ENCODE peak calls at places on chromosomes 3 and 15, in eight cellular contexts. One of them, this sample, is unnamed.

GRCh38 chr3:198081421-198081844 is 121.4 kb downstream of the LMLN start:
- DNase-seq in fibroblast of pulmonary artery: no peak
- DNase-seq in body of pancreas: no peak
- DNase-seq in esophagus squamous epithelium: no peak
- DNase-seq in kidney: no peak
- DNase-seq in mesothelial cell of epicardium: no peak
- DNase-seq in mammary epithelial cell: no peak
- DNase-seq in psoas muscle: peak
- DNase-seq in this sample: peak

GRCh38 chr15:79923068-79923514 is 26.3 kb upstream of the MTHFS start:
- DNase-seq in mesothelial cell of epicardium: peak
- DNase-seq in kidney: peak
- DNase-seq in fibroblast of pulmonary artery: peak
- DNase-seq in psoas muscle: peak
- DNase-seq in body of pancreas: peak
- DNase-seq in esophagus squamous epithelium: no peak
- DNase-seq in mammary epithelial cell: peak
- DNase-seq in this sample: peak

GRCh38 chr3:126550488-126551051 is 8.2 kb downstream of the C3orf22 start:
- DNase-seq in kidney: peak
- DNase-seq in fibroblast of pulmonary artery: no peak
- DNase-seq in mesothelial cell of epicardium: peak
- DNase-seq in body of pancreas: peak
- DNase-seq in psoas muscle: no peak
- DNase-seq in mammary epithelial cell: no peak
- DNase-seq in esophagus squamous epithelium: no peak
- DNase-seq in this sample: peak

GRCh38 chr3:160378331-160379109 is 20.5 kb downstream of the IFT80 start:
- DNase-seq in mesothelial cell of epicardium: no peak
- DNase-seq in mammary epithelial cell: peak
- DNase-seq in body of pancreas: no peak
- DNase-seq in esophagus squamous epithelium: no peak
- DNase-seq in psoas muscle: no peak
- DNase-seq in kidney: no peak
- DNase-seq in fibroblast of pulmonary artery: peak
- DNase-seq in this sample: no peak

GRCh38 chr3:141797167-141797773 is 34.1 kb downstream of the GRK7 start:
- DNase-seq in kidney: peak
- DNase-seq in fibroblast of pulmonary artery: peak
- DNase-seq in esophagus squamous epithelium: no peak
- DNase-seq in mammary epithelial cell: no peak
- DNase-seq in body of pancreas: peak
- DNase-seq in psoas muscle: peak
- DNase-seq in mesothelial cell of epicardium: peak
- DNase-seq in this sample: peak

GRCh38 chr3:140552403-140552802 is 125.5 kb upstream of the TRIM42 start:
- DNase-seq in kidney: no peak
- DNase-seq in esophagus squamous epithelium: no peak
- DNase-seq in psoas muscle: no peak
- DNase-seq in mesothelial cell of epicardium: no peak
- DNase-seq in mammary epithelial cell: no peak
- DNase-seq in fibroblast of pulmonary artery: no peak
- DNase-seq in body of pancreas: no peak
- DNase-seq in this sample: no peak

GRCh38 chr15:30865257-30865656 is 38.5 kb upstream of the FAN1 start:
- DNase-seq in esophagus squamous epithelium: no peak
- DNase-seq in fibroblast of pulmonary artery: no peak
- DNase-seq in kidney: no peak
- DNase-seq in mesothelial cell of epicardium: no peak
- DNase-seq in body of pancreas: no peak
- DNase-seq in mammary epithelial cell: no peak
- DNase-seq in psoas muscle: no peak
- DNase-seq in this sample: no peak

GRCh38 chr15:39583586-39584265 is 2.8 kb downstream of the THBS1 start:
- DNase-seq in body of pancreas: no peak
- DNase-seq in esophagus squamous epithelium: no peak
- DNase-seq in mesothelial cell of epicardium: no peak
- DNase-seq in mammary epithelial cell: peak
- DNase-seq in psoas muscle: no peak
- DNase-seq in kidney: peak
- DNase-seq in fibroblast of pulmonary artery: peak
- DNase-seq in this sample: no peak

GRCh38 chr3:23810342-23811116 is 4.8 kb downstream of the UBE2E1 start:
- DNase-seq in mammary epithelial cell: peak
- DNase-seq in fibroblast of pulmonary artery: no peak
- DNase-seq in mesothelial cell of epicardium: peak
- DNase-seq in kidney: peak
- DNase-seq in body of pancreas: peak
- DNase-seq in psoas muscle: peak
- DNase-seq in esophagus squamous epithelium: no peak
- DNase-seq in this sample: peak

GRCh38 chr3:49018707-49019006 is 277 bp upstream of the DALRD3 start:
- DNase-seq in mesothelial cell of epicardium: no peak
- DNase-seq in fibroblast of pulmonary artery: no peak
- DNase-seq in psoas muscle: no peak
- DNase-seq in kidney: no peak
- DNase-seq in mammary epithelial cell: no peak
- DNase-seq in body of pancreas: no peak
- DNase-seq in esophagus squamous epithelium: no peak
- DNase-seq in this sample: no peak

GRCh38 chr3:102473648-102474047 is 38.8 kb downstream of the ZPLD1 start:
- DNase-seq in psoas muscle: no peak
- DNase-seq in body of pancreas: no peak
- DNase-seq in kidney: no peak
- DNase-seq in mammary epithelial cell: no peak
- DNase-seq in esophagus squamous epithelium: no peak
- DNase-seq in fibroblast of pulmonary artery: no peak
- DNase-seq in mesothelial cell of epicardium: no peak
- DNase-seq in this sample: no peak

GRCh38 chr3:7682822-7683229 is 818.8 kb upstream of the LMCD1 start:
- DNase-seq in mammary epithelial cell: peak
- DNase-seq in body of pancreas: peak
- DNase-seq in mesothelial cell of epicardium: no peak
- DNase-seq in psoas muscle: peak
- DNase-seq in kidney: no peak
- DNase-seq in esophagus squamous epithelium: no peak
- DNase-seq in fibroblast of pulmonary artery: peak
- DNase-seq in this sample: no peak

DNA sequence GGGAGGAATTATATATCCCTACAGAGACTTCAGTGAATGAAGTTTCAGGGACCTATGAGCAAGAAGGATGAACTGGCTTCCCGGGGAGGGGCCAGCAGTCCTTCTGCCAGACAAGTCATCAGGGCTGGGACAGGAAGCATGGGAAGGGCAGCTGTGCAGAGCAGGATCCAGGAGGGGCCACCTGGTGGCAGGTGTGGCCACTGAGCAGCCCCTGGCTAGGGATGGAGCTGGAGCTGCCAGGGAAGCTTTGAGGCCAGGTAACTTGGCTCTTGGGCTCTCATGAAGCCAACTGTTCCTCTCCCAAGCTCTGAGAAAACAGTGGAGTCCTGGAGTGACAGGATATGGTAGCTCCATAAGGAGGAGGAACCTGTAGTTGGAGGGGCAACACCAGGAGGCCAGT is 132.6 kb downstream of the APBA2 start:
- DNase-seq in body of pancreas: no peak
- DNase-seq in kidney: no peak
- DNase-seq in mammary epithelial cell: no peak
- DNase-seq in fibroblast of pulmonary artery: no peak
- DNase-seq in psoas muscle: no peak
- DNase-seq in mesothelial cell of epicardium: no peak
- DNase-seq in esophagus squamous epithelium: no peak
- DNase-seq in this sample: no peak
- TF ChIP-seq CTCF in body of pancreas: no peak
- TF ChIP-seq CTCF in kidney: no peak
- TF ChIP-seq CTCF in mammary epithelial cell: no peak
- TF ChIP-seq CTCF in fibroblast of pulmonary artery: no peak
- TF ChIP-seq CTCF in psoas muscle: no peak
- TF ChIP-seq CTCF in mesothelial cell of epicardium: no peak
- TF ChIP-seq CTCF in esophagus squamous epithelium: no peak
- TF ChIP-seq CTCF in this sample: peak

DNA sequence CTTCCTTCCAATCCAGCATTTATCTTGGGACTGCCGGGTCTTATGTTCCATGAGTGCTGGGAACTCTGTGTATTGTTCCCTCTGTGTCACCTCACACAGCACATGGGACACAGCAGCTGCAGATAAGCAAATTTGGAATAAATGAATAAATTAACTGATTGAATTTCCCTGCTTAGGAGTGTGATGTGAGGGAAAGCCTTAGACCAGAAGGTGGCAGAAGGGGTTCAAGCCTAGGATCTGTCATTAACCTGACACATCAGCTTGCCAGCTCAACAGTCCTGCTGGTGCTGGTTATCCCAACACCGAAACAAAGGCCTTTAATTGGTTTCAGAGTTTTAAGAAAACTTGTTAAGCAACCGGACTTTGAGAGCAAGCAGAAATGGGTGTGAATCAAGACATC is 114.4 kb downstream of the OXSM start:
- DNase-seq in fibroblast of pulmonary artery: no peak
- DNase-seq in mesothelial cell of epicardium: no peak
- DNase-seq in esophagus squamous epithelium: no peak
- DNase-seq in mammary epithelial cell: no peak
- DNase-seq in kidney: no peak
- DNase-seq in psoas muscle: no peak
- DNase-seq in body of pancreas: peak
- DNase-seq in this sample: no peak
- TF ChIP-seq CTCF in fibroblast of pulmonary artery: no peak
- TF ChIP-seq CTCF in mesothelial cell of epicardium: no peak
- TF ChIP-seq CTCF in esophagus squamous epithelium: no peak
- TF ChIP-seq CTCF in mammary epithelial cell: peak
- TF ChIP-seq CTCF in kidney: peak
- TF ChIP-seq CTCF in psoas muscle: peak
- TF ChIP-seq CTCF in body of pancreas: no peak
- TF ChIP-seq CTCF in this sample: peak

GRCh38 chr3:181278468-181279238 is 289.1 kb upstream of the DNAJC19 start:
- DNase-seq in mesothelial cell of epicardium: no peak
- DNase-seq in kidney: no peak
- DNase-seq in fibroblast of pulmonary artery: peak
- DNase-seq in psoas muscle: no peak
- DNase-seq in esophagus squamous epithelium: no peak
- DNase-seq in mammary epithelial cell: no peak
- DNase-seq in body of pancreas: no peak
- DNase-seq in this sample: no peak
- TF ChIP-seq CTCF in mesothelial cell of epicardium: no peak
- TF ChIP-seq CTCF in kidney: no peak
- TF ChIP-seq CTCF in fibroblast of pulmonary artery: peak
- TF ChIP-seq CTCF in psoas muscle: peak
- TF ChIP-seq CTCF in esophagus squamous epithelium: no peak
- TF ChIP-seq CTCF in mammary epithelial cell: peak
- TF ChIP-seq CTCF in body of pancreas: no peak
- TF ChIP-seq CTCF in this sample: peak

DNA sequence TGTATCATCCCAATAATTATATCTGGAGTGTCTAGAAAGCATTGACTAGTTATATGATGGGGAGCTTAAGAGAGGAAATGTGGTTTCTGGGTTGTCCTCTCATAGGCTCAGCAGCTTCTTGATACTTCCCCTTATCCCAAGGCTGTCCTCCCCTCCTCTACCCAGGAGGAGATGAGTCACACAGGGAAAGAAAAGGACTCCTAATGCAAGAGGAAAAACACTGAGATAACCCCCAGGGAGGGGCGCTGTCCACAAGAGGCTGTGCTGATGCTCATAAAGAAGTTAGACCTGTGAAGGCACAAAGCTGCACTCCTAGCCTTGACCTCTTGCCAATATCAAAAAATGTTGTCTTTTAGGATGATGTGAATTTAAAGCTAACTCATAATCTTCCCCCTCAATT is 28.8 kb upstream of the GYG1 start:
- DNase-seq in mesothelial cell of epicardium: no peak
- DNase-seq in psoas muscle: peak
- DNase-seq in esophagus squamous epithelium: no peak
- DNase-seq in kidney: no peak
- DNase-seq in fibroblast of pulmonary artery: peak
- DNase-seq in mammary epithelial cell: peak
- DNase-seq in body of pancreas: peak
- DNase-seq in this sample: no peak
- TF ChIP-seq CTCF in mesothelial cell of epicardium: no peak
- TF ChIP-seq CTCF in psoas muscle: no peak
- TF ChIP-seq CTCF in esophagus squamous epithelium: no peak
- TF ChIP-seq CTCF in kidney: no peak
- TF ChIP-seq CTCF in fibroblast of pulmonary artery: peak
- TF ChIP-seq CTCF in mammary epithelial cell: peak
- TF ChIP-seq CTCF in body of pancreas: no peak
- TF ChIP-seq CTCF in this sample: no peak

GRCh38 chr15:93052090-93052892 is 36.7 kb downstream of the RGMA start:
- DNase-seq in body of pancreas: no peak
- DNase-seq in esophagus squamous epithelium: no peak
- DNase-seq in mammary epithelial cell: no peak
- DNase-seq in kidney: no peak
- DNase-seq in psoas muscle: no peak
- DNase-seq in fibroblast of pulmonary artery: no peak
- DNase-seq in mesothelial cell of epicardium: no peak
- DNase-seq in this sample: no peak
- TF ChIP-seq CTCF in body of pancreas: no peak
- TF ChIP-seq CTCF in esophagus squamous epithelium: no peak
- TF ChIP-seq CTCF in mammary epithelial cell: peak
- TF ChIP-seq CTCF in kidney: no peak
- TF ChIP-seq CTCF in psoas muscle: no peak
- TF ChIP-seq CTCF in fibroblast of pulmonary artery: peak
- TF ChIP-seq CTCF in mesothelial cell of epicardium: no peak
- TF ChIP-seq CTCF in this sample: no peak

DNA sequence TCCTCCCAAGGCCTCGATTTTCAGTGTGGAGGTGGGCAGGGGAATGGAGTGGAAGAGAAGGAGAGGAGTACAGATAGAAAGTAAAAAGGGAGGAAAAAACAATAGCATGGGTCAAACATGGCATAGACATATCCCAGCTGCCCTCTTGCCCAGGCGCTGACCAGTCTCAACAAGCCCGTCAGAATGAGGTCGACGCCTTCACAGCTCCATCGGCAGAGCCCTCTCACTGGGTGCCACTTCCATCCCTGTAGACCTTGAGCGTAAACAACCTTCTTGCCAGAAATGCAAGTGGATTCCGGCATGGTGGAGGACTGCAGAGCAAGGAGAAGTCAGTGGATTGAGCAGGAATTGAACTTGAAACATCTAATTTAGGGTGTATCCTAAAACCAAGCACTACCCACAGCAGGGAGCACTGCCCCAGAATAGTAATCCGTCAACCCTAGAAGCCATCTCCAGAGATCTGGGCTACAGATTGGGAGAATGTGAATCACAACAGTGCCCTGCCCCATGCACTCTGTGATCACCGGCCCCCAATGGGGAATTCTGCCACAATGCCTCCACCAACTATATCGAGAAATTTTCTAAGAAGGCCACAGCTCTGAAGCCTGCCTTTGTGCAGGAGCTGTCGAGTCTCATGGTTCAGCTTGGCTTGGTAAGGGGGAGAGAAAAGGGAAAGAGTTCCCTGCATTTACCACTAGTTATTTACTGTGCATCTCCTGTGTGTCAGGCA is 190.1 kb downstream of the UACA start:
- DNase-seq in kidney: no peak
- DNase-seq in psoas muscle: no peak
- DNase-seq in mammary epithelial cell: no peak
- DNase-seq in esophagus squamous epithelium: no peak
- DNase-seq in fibroblast of pulmonary artery: no peak
- DNase-seq in body of pancreas: no peak
- DNase-seq in mesothelial cell of epicardium: no peak
- DNase-seq in this sample: no peak
- TF ChIP-seq CTCF in kidney: no peak
- TF ChIP-seq CTCF in psoas muscle: no peak
- TF ChIP-seq CTCF in mammary epithelial cell: no peak
- TF ChIP-seq CTCF in esophagus squamous epithelium: no peak
- TF ChIP-seq CTCF in fibroblast of pulmonary artery: no peak
- TF ChIP-seq CTCF in body of pancreas: no peak
- TF ChIP-seq CTCF in mesothelial cell of epicardium: no peak
- TF ChIP-seq CTCF in this sample: no peak

GRCh38 chr3:120039642-120040610 is 54.3 kb downstream of the GSK3B start:
- DNase-seq in esophagus squamous epithelium: no peak
- DNase-seq in fibroblast of pulmonary artery: no peak
- DNase-seq in kidney: no peak
- DNase-seq in mesothelial cell of epicardium: no peak
- DNase-seq in mammary epithelial cell: no peak
- DNase-seq in psoas muscle: no peak
- DNase-seq in body of pancreas: no peak
- DNase-seq in this sample: no peak
- TF ChIP-seq CTCF in esophagus squamous epithelium: no peak
- TF ChIP-seq CTCF in fibroblast of pulmonary artery: no peak
- TF ChIP-seq CTCF in kidney: peak
- TF ChIP-seq CTCF in mesothelial cell of epicardium: no peak
- TF ChIP-seq CTCF in mammary epithelial cell: peak
- TF ChIP-seq CTCF in psoas muscle: no peak
- TF ChIP-seq CTCF in body of pancreas: no peak
- TF ChIP-seq CTCF in this sample: no peak